ENCODE peak calls at places on chromosomes 1 and 21, in four cellular contexts. Y is OCI-LY7; J is CD8-positive, alpha-beta T cell; Z is suprapubic skin. H is an unnamed sample. For H3K4me1, the result is how much of the 10 kb centered on the place peaks cover.

GRCh38 chr1:162590686-162591085 is 29.2 kb downstream of the UAP1 start:
- DNase-seq in J (no peak), Y (no peak), Z (no peak), H (no peak)

GRCh38 chr1:22888320-22889075 is 84.2 kb downstream of the LACTBL1 start:
- DNase-seq in Z (no peak), Y (no peak), J (no peak), H (no peak)

GRCh38 chr1:201606096-201606495 is 67.2 kb downstream of the NAV1 start:
- DNase-seq in Z (no peak), Y (no peak), J (no peak), H (no peak)

GRCh38 chr1:197481101-197481500 is 213.0 kb downstream of the CRB1 start:
- DNase-seq in Z (no peak), Y (peak), J (peak), H (no peak)

GRCh38 chr1:20138346-20138745 is 777 bp upstream of the PLA2G2F start:
- DNase-seq in J (no peak), Y (no peak), Z (peak), H (no peak)

GRCh38 chr1:87684194-87684593 is 355.5 kb downstream of the LMO4 start:
- DNase-seq in Y (no peak), J (no peak), Z (no peak), H (no peak)

GRCh38 chr1:3776231-3777030 is 3.9 kb downstream of the SMIM1 start:
- DNase-seq in Z (no peak), Y (no peak), J (no peak), H (no peak)

GRCh38 chr1:8078176-8078671 is 52.1 kb upstream of the ERRFI1 start:
- DNase-seq in Z (no peak), J (no peak), Y (no peak), H (no peak)

GRCh38 chr1:226938903-226939438 is 1.1 kb upstream of the COQ8A start:
- DNase-seq in Y (peak), J (no peak), Z (no peak), H (no peak)

GRCh38 chr1:52368383-52369172 is 2.6 kb upstream of the CC2D1B start:
- DNase-seq in Z (no peak), Y (no peak), J (peak), H (peak)

GRCh38 chr1:177645491-177645890 is 324.4 kb downstream of the SEC16B start:
- DNase-seq in Z (no peak), Y (no peak), J (no peak), H (no peak)

GRCh38 chr21:26835027-26835713 is 10.0 kb downstream of the ADAMTS1 start:
- DNase-seq in Y (no peak), J (no peak), Z (no peak), H (no peak)

GRCh38 chr1:53367503-53368313 is 39.8 kb upstream of the LRP8 start:
- DNase-seq in Z (peak), Y (peak), J (peak), H (peak)

GRCh38 chr21:45510466-45510955 is 31.7 kb downstream of the SLC19A1 start:
- DNase-seq in Z (peak), J (no peak), Y (no peak), H (no peak)

GRCh38 chr1:63272811-63273210 is 49.6 kb upstream of the FOXD3 start:
- DNase-seq in J (no peak), Y (no peak), Z (no peak), H (no peak)

GRCh38 chr1:101371259-101371658 is 134.4 kb downstream of the S1PR1 start:
- DNase-seq in Y (no peak), Z (no peak), J (no peak), H (no peak)

GRCh38 chr1:14794136-14794768 is 195.8 kb downstream of the KAZN start:
- DNase-seq in Z (no peak), J (no peak), Y (no peak), H (no peak)

GRCh38 chr1:155694167-155694566 is 5.3 kb downstream of the DAP3 start:
- DNase-seq in J (no peak), Y (no peak), Z (no peak), H (no peak)

GRCh38 chr1:110672753-110673108 is 2.0 kb downstream of the KCNA3 start:
- DNase-seq in J (peak), Z (no peak), Y (peak), H (peak)

GRCh38 chr1:17551755-17552234 is 12.3 kb downstream of the ARHGEF10L start:
- DNase-seq in J (no peak), Y (no peak), Z (no peak), H (peak)

GRCh38 chr1:17545354-17545753 is 5.9 kb downstream of the ARHGEF10L start:
- DNase-seq in J (no peak), Z (no peak), Y (no peak), H (no peak)

GRCh38 chr1:17547271-17547670 is 7.8 kb downstream of the ARHGEF10L start:
- DNase-seq in J (no peak), Y (no peak), Z (no peak), H (no peak)

GRCh38 chr1:17550684-17551584 is 11.4 kb downstream of the ARHGEF10L start:
- DNase-seq in J (no peak), Z (no peak), Y (no peak), H (no peak)

DNA sequence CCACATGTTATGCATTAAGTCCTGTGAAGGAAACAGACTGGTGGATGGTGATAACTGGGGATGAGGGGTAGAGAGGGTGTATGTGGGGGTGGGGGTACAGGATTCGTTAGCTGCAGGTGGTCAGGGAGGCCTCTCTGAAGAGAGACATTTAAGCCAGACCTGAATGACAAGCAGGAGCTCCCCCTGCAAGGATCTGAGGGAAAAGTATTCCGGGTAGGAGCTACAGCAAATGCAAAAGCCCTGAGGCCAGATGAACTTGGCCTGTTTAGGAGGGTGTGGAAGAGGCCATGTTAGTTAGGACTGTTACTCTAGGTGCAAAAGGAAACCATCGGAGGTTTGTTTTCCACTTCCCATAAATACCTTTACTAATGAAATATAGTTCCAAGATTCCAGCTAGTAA is 9.9 kb downstream of the ARHGEF10L start:
- DNase-seq in Y (no peak), Z (no peak), J (no peak), H (no peak)
- H3K4me1 ChIP-seq in Y (under half), Z (half or more), J (under half), H (under half)

DNA sequence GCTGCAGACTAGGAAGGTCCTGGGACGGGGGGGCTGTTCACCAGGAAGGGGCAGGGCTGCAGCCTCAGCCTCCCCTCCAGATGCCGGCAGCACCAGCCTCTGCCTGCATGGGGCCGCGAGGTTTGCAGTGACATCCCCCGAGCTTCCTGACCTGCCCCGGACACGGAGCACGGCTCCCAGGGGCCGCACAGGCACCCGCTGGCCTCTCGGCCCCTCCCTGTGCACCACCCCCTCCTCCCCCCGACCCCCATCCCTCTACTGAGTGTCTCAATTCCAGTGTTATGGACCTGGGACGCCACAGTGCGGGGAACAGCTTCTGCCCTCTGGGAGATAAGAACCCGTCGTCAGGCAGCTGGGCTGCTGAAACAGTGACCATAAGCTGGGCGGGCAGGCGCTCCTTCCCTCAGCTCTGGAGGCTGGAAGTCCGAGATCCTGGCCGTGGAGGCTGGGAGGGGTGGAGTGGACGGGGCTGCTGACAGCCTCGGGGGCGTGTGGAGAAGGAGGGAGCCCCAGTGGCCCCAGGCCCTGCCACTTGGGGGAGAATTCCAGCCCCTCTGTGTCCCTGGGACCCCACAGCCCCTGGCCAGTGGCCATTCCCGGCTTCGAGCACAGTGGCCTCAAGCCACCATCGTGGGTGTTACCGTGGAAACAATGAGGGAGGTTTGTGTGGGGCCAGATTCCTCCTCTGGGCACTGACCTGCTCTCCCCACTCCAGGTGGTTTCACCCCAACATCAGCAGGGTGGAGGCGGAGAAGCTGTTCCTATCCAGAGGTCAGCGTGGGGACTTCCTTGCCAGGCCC is 11.5 kb downstream of the RNF223 start:
- DNase-seq in Z (no peak), J (no peak), Y (no peak), H (no peak)
- H3K4me3 ChIP-seq in Z (no peak), J (no peak), Y (no peak), H (no peak)

GRCh38 chr1:9402256-9402616 is 109.5 kb downstream of the SPSB1 start:
- DNase-seq in J (no peak), Y (no peak), Z (no peak), H (no peak)

GRCh38 chr1:9401080-9401453 is 108.4 kb downstream of the SPSB1 start:
- DNase-seq in Z (no peak), Y (no peak), J (no peak), H (no peak)

GRCh38 chr1:9400425-9401079 is 107.9 kb downstream of the SPSB1 start:
- DNase-seq in Z (no peak), Y (peak), J (peak), H (no peak)

GRCh38 chr1:9397984-9398526 is 105.4 kb downstream of the SPSB1 start:
- DNase-seq in Y (no peak), Z (no peak), J (no peak), H (no peak)

GRCh38 chr1:9399510-9400424 is 107.1 kb downstream of the SPSB1 start:
- DNase-seq in J (no peak), Z (no peak), Y (peak), H (no peak)
- H3K4me1 ChIP-seq in J (under half), Z (under half), Y (under half), H (under half)

GRCh38 chr1:11707621-11708276 is 16.2 kb downstream of the DRAXIN start:
- DNase-seq in J (no peak), Y (no peak), Z (no peak), H (no peak)
- H3K4me3 ChIP-seq in J (no peak), Y (no peak), Z (no peak), H (no peak)

GRCh38 chr1:66415326-66415725 is 118.6 kb upstream of the SGIP1 start:
- DNase-seq in Z (no peak), J (no peak), Y (no peak), H (no peak)
- H3K4me1 ChIP-seq in Z (under half), J (under half), Y (under half), H (under half)

GRCh38 chr1:207669469-207670111 is 24.7 kb downstream of the CR1L start:
- DNase-seq in Y (no peak), Z (no peak), J (no peak), H (no peak)
- H3K4me3 ChIP-seq in Y (no peak), Z (peak), J (no peak), H (peak)

GRCh38 chr1:9655127-9655723 is 3.7 kb downstream of the PIK3CD start:
- DNase-seq in Z (no peak), J (peak), Y (peak), H (no peak)
- H3K4me1 ChIP-seq in Z (under half), J (half or more), Y (half or more), H (under half)

DNA sequence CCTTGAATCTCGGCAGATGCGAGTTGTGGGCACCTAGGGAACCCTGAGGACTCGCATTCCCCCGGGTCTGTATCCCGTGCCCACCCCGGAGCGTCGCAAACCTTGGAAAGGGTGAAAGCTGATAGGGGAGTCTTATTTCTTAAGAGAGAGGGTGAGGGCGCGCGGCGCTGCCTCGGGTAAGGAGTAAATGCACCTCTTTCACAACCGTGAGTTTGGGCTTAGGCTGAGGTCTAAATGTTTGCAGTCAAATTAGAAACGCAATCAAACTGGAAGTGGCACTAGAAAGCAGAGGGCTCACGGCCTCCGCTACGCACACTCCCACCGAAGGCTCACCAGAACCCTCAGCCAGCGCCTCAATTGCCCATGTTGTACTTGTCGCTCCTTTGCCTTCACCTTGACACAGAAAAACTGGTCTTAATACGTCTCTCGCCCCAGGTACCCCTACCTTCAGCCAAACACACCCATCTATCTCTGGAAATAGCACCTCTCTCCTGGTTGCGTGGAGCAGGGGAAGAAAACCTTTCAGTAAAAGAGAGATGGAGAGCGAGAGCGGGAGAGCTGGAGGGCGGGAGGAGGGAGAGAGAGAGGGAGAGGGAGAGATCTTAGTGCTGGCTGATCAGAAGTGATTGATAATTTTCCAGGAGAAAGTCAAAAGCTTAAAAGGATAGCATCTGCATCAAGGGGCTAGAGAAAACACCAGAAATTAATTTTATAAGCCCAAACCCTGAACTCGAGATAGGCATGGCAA is 1.7 kb upstream of the HLX start:
- DNase-seq in J (no peak), Z (no peak), Y (no peak), H (no peak)
- H3K4me3 ChIP-seq in J (no peak), Z (peak), Y (no peak), H (peak)

DNA sequence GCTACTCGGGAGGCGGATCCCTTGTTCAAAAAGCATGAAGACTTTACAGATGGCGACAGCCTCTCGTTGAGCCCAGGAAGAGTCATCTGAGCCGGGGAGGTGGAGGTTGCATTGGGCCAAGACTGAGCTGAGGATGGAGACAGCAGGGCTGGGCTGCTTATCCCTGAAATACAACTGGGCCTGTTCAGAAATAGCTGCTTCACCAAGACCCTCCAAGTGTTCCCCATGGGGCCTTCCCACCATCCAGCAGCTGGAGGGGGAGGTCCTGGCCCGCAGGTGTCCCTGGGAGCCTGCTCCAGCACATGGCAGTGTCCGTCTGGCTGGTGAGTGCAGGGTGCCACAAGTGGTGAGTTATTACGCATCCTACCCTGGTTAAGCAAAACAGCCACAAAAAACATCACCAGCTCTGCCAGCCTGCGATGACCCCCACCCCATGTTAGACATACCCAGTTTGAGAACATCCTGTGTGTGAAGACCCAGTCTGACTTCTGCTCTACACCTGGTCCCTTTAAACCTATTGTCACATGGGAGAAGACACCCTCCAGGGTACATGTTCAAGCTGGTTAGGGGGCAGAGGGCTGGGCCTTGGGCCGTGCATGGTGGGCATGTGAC is 93.1 kb upstream of the TMPRSS2 start:
- DNase-seq in Z (peak), Y (no peak), J (no peak), H (peak)
- H3K4me1 ChIP-seq in Z (under half), Y (under half), J (under half), H (under half)

GRCh38 chr1:246923482-246923881 is 8.3 kb downstream of the AHCTF1 start:
- DNase-seq in J (no peak), Y (no peak), Z (no peak), H (no peak)
- H3K4me3 ChIP-seq in J (no peak), Y (no peak), Z (no peak), H (no peak)

H was measured in Peyer's patch.